ENCODE peak calls at places on chromosomes 7 and 10, in seven cellular contexts. K is A549; C is CD8-positive, alpha-beta T cell; H is naive thymus-derived CD4-positive, alpha-beta T cell; X is ovary; D is OCI-LY7; M is GM23248. Q is an unnamed sample.

GRCh38 chr7:27420702-27421101 is 178.1 kb downstream of the EVX1 start:
- DNase-seq in C (no peak), X (no peak), D (no peak), M (no peak), H (no peak), K (no peak), Q (no peak)

GRCh38 chr7:137757146-137757925 is 89.4 kb downstream of the DGKI start:
- DNase-seq in H (no peak), D (no peak), K (no peak), C (no peak), M (peak; percentile 71), X (no peak), Q (no peak)

GRCh38 chr10:84254552-84255137 is 9.8 kb downstream of the RGR start:
- DNase-seq in M (no peak), K (no peak), D (no peak), H (no peak), X (no peak), C (no peak), Q (no peak)

GRCh38 chr7:139340808-139341057 is 404 bp upstream of the FMC1 start:
- DNase-seq in H (no peak), C (no peak), D (no peak), M (no peak), K (no peak), X (peak; percentile 78), Q (no peak)

GRCh38 chr10:63675171-63675570 is 154.0 kb downstream of the REEP3 start:
- DNase-seq in D (no peak), M (peak; percentile 46), X (no peak), C (no peak), K (no peak), H (no peak), Q (no peak)

GRCh38 chr10:88064608-88065383 is 201.4 kb downstream of the PTEN start:
- DNase-seq in M (peak; percentile 67), H (peak; percentile 72), C (no peak), D (no peak), X (peak; percentile 28), K (no peak), Q (no peak)

GRCh38 chr7:116356979-116357378 is 142.6 kb upstream of the CAV2 start:
- DNase-seq in X (no peak), M (no peak), H (no peak), D (no peak), C (no peak), K (no peak), Q (no peak)

GRCh38 chr7:2594599-2594998 is 35.8 kb downstream of the IQCE start:
- DNase-seq in D (no peak), M (no peak), H (no peak), C (no peak), K (no peak), X (no peak), Q (no peak)

GRCh38 chr7:2299131-2299829 is 15.0 kb downstream of the SNX8 start:
- DNase-seq in K (no peak), D (peak; percentile 19), X (no peak), H (no peak), C (no peak), M (peak; percentile 92), Q (no peak)

GRCh38 chr10:24080207-24080606 is 128.7 kb upstream of the KIAA1217 start:
- DNase-seq in M (no peak), D (no peak), C (no peak), K (no peak), X (no peak), H (no peak), Q (no peak)

GRCh38 chr7:116449441-116449840 is 50.1 kb upstream of the CAV2 start:
- DNase-seq in X (no peak), C (no peak), M (no peak), D (no peak), K (no peak), H (no peak), Q (no peak)

GRCh38 chr10:22244001-22244400 is 26.2 kb upstream of the EBLN1 start:
- DNase-seq in K (no peak), H (no peak), C (no peak), X (no peak), M (no peak), D (no peak), Q (no peak)

GRCh38 chr10:72638586-72639440 is 12.9 kb upstream of the MICU1 start:
- DNase-seq in K (peak; percentile 80), H (no peak), C (no peak), M (no peak), D (no peak), X (no peak), Q (no peak)

GRCh38 chr10:97596101-97597055 is 6.9 kb downstream of the C10orf62 start:
- DNase-seq in X (no peak), M (peak; percentile 96), H (no peak), C (no peak), D (no peak), K (peak; percentile 68), Q (no peak)

GRCh38 chr10:114412907-114413386 is 8.6 kb upstream of the AFAP1L2 start:
- DNase-seq in C (no peak), H (no peak), D (no peak), M (peak; percentile 7), X (no peak), K (peak; percentile 40), Q (no peak)

GRCh38 chr10:29256019-29256418 is 32.9 kb upstream of the LYZL1 start:
- DNase-seq in X (no peak), M (no peak), C (no peak), H (no peak), D (no peak), K (no peak), Q (no peak)

GRCh38 chr10:70130878-70131559 is 1.6 kb downstream of the AIFM2 start:
- DNase-seq in X (peak; percentile 15), K (no peak), D (no peak), C (no peak), H (no peak), M (peak; percentile 92), Q (no peak)
- H3K27ac ChIP-seq in X (no peak overlapping the region), K (peak overlapping the region; percentile 94), D (no peak overlapping the region), C (no peak overlapping the region), H (no peak overlapping the region), M (peak overlapping the region; percentile 78), Q (no peak overlapping the region)

GRCh38 chr10:45580371-45580770 is 92.2 kb downstream of the ZFAND4 start:
- DNase-seq in K (no peak), C (no peak), H (no peak), M (no peak), D (peak; percentile 23), X (no peak), Q (no peak)
- H3K27ac ChIP-seq in K (no peak overlapping the region), C (peak overlapping the region; percentile 50), H (peak overlapping the region; percentile 78), M (no peak overlapping the region), D (peak overlapping the region; percentile 68), X (no peak overlapping the region), Q (no peak overlapping the region)

GRCh38 chr7:977326-978048 is 2.1 kb upstream of the COX19 start:
- DNase-seq in H (no peak), K (peak; percentile 36), X (no peak), M (no peak), C (no peak), D (no peak), Q (peak; percentile 61)

GRCh38 chr7:978416-979091 is 3.2 kb upstream of the COX19 start:
- DNase-seq in K (no peak), M (no peak), X (no peak), H (no peak), C (no peak), D (no peak), Q (no peak)

GRCh38 chr7:975702-976473 is 539 bp upstream of the COX19 start:
- DNase-seq in D (no peak), M (no peak), X (no peak), K (no peak), C (no peak), H (no peak), Q (no peak)

GRCh38 chr7:978049-978346 is 2.6 kb upstream of the COX19 start:
- DNase-seq in C (no peak), X (no peak), K (no peak), M (no peak), D (peak; percentile 74), H (no peak), Q (no peak)

GRCh38 chr7:976901-977325 is 1.6 kb upstream of the COX19 start:
- DNase-seq in K (no peak), C (no peak), M (no peak), D (no peak), H (no peak), X (no peak), Q (no peak)
- H3K27ac ChIP-seq in K (peak overlapping the region; percentile 79), C (no peak overlapping the region), M (no peak overlapping the region), D (peak overlapping the region; percentile 93), H (no peak overlapping the region), X (no peak overlapping the region), Q (peak overlapping the region; percentile 97)

GRCh38 chr10:112649492-112650152 is 202.6 kb downstream of the VTI1A start:
- DNase-seq in D (no peak), K (no peak), X (no peak), M (peak; percentile 52), H (no peak), C (no peak), Q (no peak)

GRCh38 chr10:112653851-112654250 is 206.8 kb downstream of the VTI1A start:
- DNase-seq in H (no peak), X (no peak), M (no peak), D (no peak), C (no peak), K (no peak), Q (no peak)

GRCh38 chr10:112654794-112655193 is 207.8 kb downstream of the VTI1A start:
- DNase-seq in D (no peak), H (no peak), M (no peak), K (no peak), X (no peak), C (no peak), Q (no peak)

GRCh38 chr10:112653215-112653614 is 206.2 kb downstream of the VTI1A start:
- DNase-seq in H (no peak), M (no peak), D (no peak), C (no peak), X (no peak), K (no peak), Q (no peak)

GRCh38 chr10:112650588-112651030 is 203.6 kb downstream of the VTI1A start:
- DNase-seq in X (no peak), D (no peak), H (no peak), C (no peak), K (no peak), M (peak; percentile 29), Q (no peak)
- H3K27ac ChIP-seq in X (no peak overlapping the region), D (no peak overlapping the region), H (no peak overlapping the region), C (no peak overlapping the region), K (no peak overlapping the region), M (no peak overlapping the region), Q (no peak overlapping the region)

GRCh38 chr7:37376386-37376785 is 72.3 kb downstream of the ELMO1 start:
- DNase-seq in M (no peak), C (no peak), D (no peak), H (no peak), X (no peak), K (no peak), Q (no peak)
- H3K27ac ChIP-seq in M (no peak overlapping the region), C (no peak overlapping the region), D (no peak overlapping the region), H (no peak overlapping the region), X (no peak overlapping the region), K (no peak overlapping the region), Q (no peak overlapping the region)

Q was measured in caudate nucleus.